ENCODE peak calls at places on chromosomes 7 and 10, in four cellular contexts. S is mammary epithelial cell, V is AG09309, W is fibroblast of lung. C is an unnamed sample.

GRCh38 chr7:90692396-90692795 is 96.3 kb downstream of the CDK14 start:
- DNase-seq in S (no peak), V (no peak), W (no peak), C (no peak)

GRCh38 chr7:151233111-151233701 is 923 bp downstream of the CHPF2 start:
- DNase-seq in S (peak; percentile 77), V (no peak), W (peak; percentile 64), C (peak; percentile 85)

GRCh38 chr10:101441539-101442455 is 87.8 kb downstream of the BTRC start:
- DNase-seq in S (peak; percentile 67), V (peak; percentile 46), W (peak; percentile 79), C (peak; percentile 48)

GRCh38 chr7:157411580-157411979 is 74.8 kb downstream of the DNAJB6 start:
- DNase-seq in S (no peak), V (no peak), W (no peak), C (no peak)

GRCh38 chr7:55170335-55170734 is 151.5 kb downstream of the EGFR start:
- DNase-seq in S (no peak), V (no peak), W (no peak), C (no peak)

GRCh38 chr10:124722812-124723783 is 21.1 kb downstream of the FAM53B start:
- DNase-seq in S (peak; percentile 95), V (no peak), W (no peak), C (no peak)

GRCh38 chr10:17456032-17456548 is 1.7 kb upstream of the ST8SIA6 start:
- DNase-seq in S (no peak), V (no peak), W (no peak), C (no peak)

GRCh38 chr7:47401571-47402570 is 180.0 kb downstream of the TNS3 start:
- DNase-seq in S (no peak), V (no peak), W (no peak), C (no peak)

GRCh38 chr10:71728218-71728737 is 8.7 kb upstream of the C10orf105 start:
- DNase-seq in S (no peak), V (no peak), W (no peak), C (peak; percentile 32)

GRCh38 chr7:1787241-1787640 is 117.2 kb downstream of the ELFN1 start:
- DNase-seq in S (no peak), V (no peak), W (no peak), C (no peak)

GRCh38 chr10:122301055-122301810 is 30.1 kb downstream of the BTBD16 start:
- DNase-seq in S (no peak), V (peak; percentile 88), W (peak; percentile 38), C (no peak)

DNA sequence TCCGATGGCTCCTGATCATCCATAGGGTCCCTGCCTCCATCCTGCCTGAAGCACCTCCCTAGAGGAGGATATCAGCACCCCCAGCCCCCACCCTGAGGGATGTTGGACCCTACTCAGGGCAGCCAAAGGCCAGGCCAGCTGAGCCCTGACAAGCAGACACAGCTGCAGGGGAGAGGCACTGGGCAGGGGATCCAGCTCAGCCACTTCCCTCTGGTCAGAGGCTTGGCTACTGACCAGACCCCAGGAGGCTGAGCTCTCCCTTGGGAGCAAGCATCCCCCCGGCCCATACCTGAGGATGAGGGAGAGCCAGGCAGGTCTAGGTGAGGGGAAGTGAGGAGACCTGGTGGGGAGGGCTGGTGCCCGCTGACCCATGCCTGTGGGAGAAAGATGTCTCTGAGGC is 6.6 kb downstream of the LDB3 start:
- DNase-seq in S (no peak), V (no peak), W (no peak), C (no peak)
- H3K4me3 ChIP-seq in S (no peak overlapping the region), V (no peak overlapping the region), W (no peak overlapping the region), C (no peak overlapping the region)

GRCh38 chr7:82816272-82816671 is 346.4 kb downstream of the PCLO start:
- DNase-seq in S (no peak), V (no peak), W (no peak), C (no peak)

GRCh38 chr7:82823073-82823472 is 339.6 kb downstream of the PCLO start:
- DNase-seq in S (no peak), V (no peak), W (no peak), C (no peak)

GRCh38 chr7:82821037-82821436 is 341.6 kb downstream of the PCLO start:
- DNase-seq in S (no peak), V (no peak), W (no peak), C (no peak)

DNA sequence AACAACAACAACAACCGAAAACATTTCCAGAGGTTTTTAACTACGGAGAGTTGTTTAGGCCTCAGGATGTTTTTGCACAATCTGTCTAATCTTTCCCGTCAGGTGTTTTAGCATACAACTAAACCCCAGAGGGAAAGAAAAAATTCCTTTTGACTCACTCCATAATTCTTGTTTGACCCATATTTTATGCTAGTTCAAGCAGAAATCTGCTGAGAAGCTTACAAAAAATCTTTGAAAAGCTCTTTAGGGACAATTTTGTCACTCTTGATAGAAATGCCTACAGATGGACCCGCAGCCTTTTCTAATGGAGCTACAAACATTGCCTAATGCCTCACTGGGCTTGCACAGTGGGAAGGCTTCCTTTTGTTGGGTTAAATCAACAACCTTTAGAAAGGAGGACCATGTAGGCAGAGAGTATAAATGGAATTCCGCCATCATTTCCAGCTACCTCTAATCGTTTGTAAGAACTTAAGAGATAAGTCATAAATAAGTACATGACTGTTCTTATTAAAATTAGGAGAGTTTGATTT is 344.5 kb downstream of the PCLO start:
- DNase-seq in S (no peak), V (no peak), W (no peak), C (no peak)
- H3K4me3 ChIP-seq in S (no peak overlapping the region), V (no peak overlapping the region), W (no peak overlapping the region), C (no peak overlapping the region)

GRCh38 chr7:149772236-149772820 is 1.1 kb downstream of the ZNF467 start:
- DNase-seq in S (no peak), V (no peak), W (no peak), C (no peak)

GRCh38 chr7:149769915-149770314 is 3.5 kb downstream of the ZNF467 start:
- DNase-seq in S (no peak), V (no peak), W (no peak), C (no peak)

GRCh38 chr7:149771696-149772235 is 1.6 kb downstream of the ZNF467 start:
- DNase-seq in S (peak; percentile 78), V (no peak), W (peak; percentile 96), C (peak; percentile 94)

GRCh38 chr7:149770728-149771127 is 2.7 kb downstream of the ZNF467 start:
- DNase-seq in S (no peak), V (no peak), W (no peak), C (no peak)

GRCh38 chr7:149771199-149771636 is 2.2 kb downstream of the ZNF467 start:
- DNase-seq in S (no peak), V (no peak), W (no peak), C (no peak)
- H3K4me3 ChIP-seq in S (peak overlapping the region; percentile 31), V (peak overlapping the region; percentile 33), W (peak overlapping the region; percentile 23), C (peak overlapping the region; percentile 35)

DNA sequence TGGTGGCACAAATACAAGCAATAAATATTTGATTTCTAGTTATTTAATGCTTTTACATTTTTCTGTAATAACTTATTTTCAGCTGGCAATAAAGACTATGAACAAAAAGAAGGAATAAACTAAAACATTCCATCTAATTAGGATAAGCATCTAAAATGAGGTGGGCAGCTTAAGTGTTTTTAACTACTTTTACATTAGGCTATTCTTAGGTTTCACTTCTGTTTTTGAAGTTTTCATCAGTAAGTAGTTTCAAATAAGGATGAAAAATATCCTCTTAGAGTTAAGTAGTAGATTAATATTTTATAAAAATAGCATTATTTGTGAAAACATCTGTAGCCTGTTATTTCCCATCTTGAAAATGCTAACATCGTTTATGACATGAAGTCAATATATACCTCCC is 15.9 kb downstream of the NT5C2 start:
- DNase-seq in S (no peak), V (no peak), W (no peak), C (no peak)
- H3K4me3 ChIP-seq in S (no peak overlapping the region), V (no peak overlapping the region), W (no peak overlapping the region), C (no peak overlapping the region)

C was measured in foreskin fibroblast.